ENCODE peak calls at places on chromosomes 3 and 15, in seven cellular contexts. P is breast epithelium; Y is left lung; O is lower lobe of right lung; U is thoracic aorta; M is CD8-positive, alpha-beta T cell; R is stomach. I is an unnamed sample.

GRCh38 chr3:5754602-5755001 is 567.1 kb downstream of the EDEM1 start:
- DNase-seq in Y (no peak), M (no peak), P (no peak), U (no peak), R (no peak), O (no peak), I (no peak)

GRCh38 chr3:48966876-48967361 is 23.1 kb upstream of the P4HTM start:
- DNase-seq in R (no peak), U (no peak), P (no peak), O (no peak), M (no peak), Y (no peak), I (no peak)

GRCh38 chr3:134315286-134316106 is 58.8 kb downstream of the AMOTL2 start:
- DNase-seq in O (no peak), M (no peak), R (no peak), P (no peak), U (peak; percentile 71), Y (peak; percentile 64), I (peak; percentile 75)

GRCh38 chr15:71114066-71114680 is 1.1 kb upstream of the THSD4 start:
- DNase-seq in U (no peak), Y (no peak), P (no peak), O (no peak), M (no peak), R (no peak), I (no peak)

GRCh38 chr15:101024111-101024695 is 105.0 kb downstream of the LRRK1 start:
- DNase-seq in R (peak; percentile 23), M (no peak), Y (peak; percentile 45), U (no peak), O (no peak), P (no peak), I (no peak)

GRCh38 chr15:87561641-87562040 is 694.9 kb downstream of the NTRK3 start:
- DNase-seq in P (no peak), R (no peak), O (no peak), Y (no peak), M (no peak), U (no peak), I (no peak)

GRCh38 chr15:73678498-73678897 is 5.7 kb upstream of the CD276 start:
- DNase-seq in P (no peak), R (no peak), U (no peak), Y (no peak), O (no peak), M (no peak), I (no peak)

GRCh38 chr3:151445283-151446001 is 15.4 kb downstream of the IGSF10 start:
- DNase-seq in U (no peak), Y (peak; percentile 38), O (no peak), R (no peak), M (no peak), P (no peak), I (no peak)

GRCh38 chr15:63858881-63859280 is 25.1 kb upstream of the HERC1 start:
- DNase-seq in R (no peak), Y (no peak), M (no peak), O (no peak), U (no peak), P (no peak), I (peak; percentile 48)

GRCh38 chr3:89113887-89114840 is 6.7 kb downstream of the EPHA3 start:
- DNase-seq in U (no peak), R (peak; percentile 63), O (peak; percentile 67), P (peak; percentile 55), M (no peak), Y (peak; percentile 60), I (peak; percentile 72)

GRCh38 chr3:48157215-48157840 is 30.9 kb downstream of the CDC25A start:
- DNase-seq in P (no peak), U (no peak), R (no peak), Y (no peak), M (no peak), O (peak; percentile 2), I (no peak)

GRCh38 chr3:146550743-146551510 is 6.5 kb upstream of the PLSCR1 start:
- DNase-seq in R (no peak), Y (no peak), O (no peak), U (no peak), P (no peak), M (no peak), I (no peak)

GRCh38 chr15:73225358-73226015 is 143.3 kb downstream of the HCN4 start:
- DNase-seq in U (no peak), Y (no peak), O (no peak), R (no peak), P (no peak), M (no peak), I (no peak)

GRCh38 chr15:75712668-75713337 is at the start of gene CSPG4:
- DNase-seq in Y (no peak), R (peak; percentile 57), P (no peak), O (no peak), U (no peak), M (no peak), I (peak; percentile 70)

GRCh38 chr3:14418670-14419250 is 16.4 kb downstream of the SLC6A6 start:
- DNase-seq in M (no peak), Y (peak; percentile 83), R (peak; percentile 67), U (no peak), P (no peak), O (peak; percentile 88), I (no peak)

GRCh38 chr3:195914648-195915473 is 6.5 kb upstream of the TNK2 start:
- DNase-seq in P (peak; percentile 96), U (peak; percentile 88), O (peak; percentile 95), R (peak; percentile 95), Y (peak; percentile 92), M (peak; percentile 91), I (peak; percentile 89)

GRCh38 chr3:52845691-52846426 is 11.0 kb upstream of the MUSTN1 start:
- DNase-seq in R (no peak), P (no peak), U (no peak), Y (no peak), O (no peak), M (no peak), I (peak; percentile 41)

GRCh38 chr15:98954411-98954810 is 53.2 kb downstream of the PGPEP1L start:
- DNase-seq in U (peak; percentile 82), M (no peak), R (no peak), P (peak; percentile 71), Y (no peak), O (no peak), I (peak; percentile 69)

GRCh38 chr15:60212536-60212935 is 185.2 kb downstream of the ANXA2 start:
- DNase-seq in P (no peak), M (no peak), O (no peak), R (no peak), Y (no peak), U (no peak), I (no peak)

GRCh38 chr3:129942296-129942695 is 32.2 kb upstream of the TRH start:
- DNase-seq in R (peak; percentile 54), M (no peak), Y (peak; percentile 50), U (no peak), O (peak; percentile 59), P (peak; percentile 63), I (peak; percentile 49)

GRCh38 chr3:154932633-154933032 is 147.5 kb upstream of the MME start:
- DNase-seq in U (no peak), O (no peak), M (no peak), P (no peak), Y (no peak), R (no peak), I (no peak)

GRCh38 chr15:88635343-88635742 is 3.5 kb upstream of the ISG20 start:
- DNase-seq in P (no peak), R (no peak), M (peak; percentile 34), O (no peak), U (no peak), Y (no peak), I (no peak)

GRCh38 chr3:186361612-186362408 is at the start of gene DGKG:
- DNase-seq in O (peak; percentile 80), M (no peak), U (no peak), Y (peak; percentile 66), R (peak; percentile 58), P (peak; percentile 51), I (peak; percentile 58)

GRCh38 chr15:31101262-31102048 is at the start of gene TRPM1:
- DNase-seq in U (no peak), R (no peak), Y (no peak), P (no peak), O (no peak), M (no peak), I (no peak)

DNA sequence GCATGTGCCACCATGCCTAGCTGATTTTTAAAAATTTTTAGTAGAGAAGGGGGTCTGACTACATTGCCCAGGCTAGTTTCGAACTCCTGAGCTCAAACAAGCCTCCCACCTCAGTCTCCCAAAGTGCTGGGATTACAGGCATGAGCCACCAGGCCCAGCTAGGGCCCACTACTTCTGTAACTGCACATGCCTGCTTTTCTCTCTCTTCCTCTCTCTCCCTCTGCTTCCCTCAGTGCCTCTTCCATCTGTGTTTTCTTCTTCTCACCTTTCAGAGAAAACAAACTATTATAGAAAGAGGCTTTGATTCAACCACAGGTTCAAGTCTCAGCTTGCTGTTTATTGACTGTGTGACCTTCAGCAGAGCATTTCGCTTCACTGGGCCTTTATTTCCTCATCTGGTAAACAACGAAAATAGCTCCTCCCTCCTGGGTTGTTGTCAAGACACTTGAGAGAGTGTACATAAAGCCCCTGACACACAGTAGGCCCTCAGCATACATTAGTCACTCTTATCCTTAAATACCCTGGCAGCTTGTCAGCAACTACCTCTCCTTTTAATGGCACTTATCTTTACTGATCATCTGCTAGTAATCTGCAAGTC is 10.2 kb downstream of the TADA3 start:
- DNase-seq in P (no peak), R (no peak), U (no peak), M (no peak), Y (no peak), O (no peak), I (no peak)
- H3K4me1 ChIP-seq in P (no peaks in the 10 kb centered on the region), R (no peaks in the 10 kb centered on the region), U (peaks cover 8% of the 10 kb centered on the region), M (peaks cover 43% of the 10 kb centered on the region), Y (peaks cover 53% of the 10 kb centered on the region), O (peaks cover 26% of the 10 kb centered on the region), I (peaks cover 9% of the 10 kb centered on the region)

GRCh38 chr3:42649783-42650182 is 3.7 kb upstream of the ZBTB47 start:
- DNase-seq in R (no peak), O (no peak), U (no peak), Y (no peak), M (no peak), P (no peak), I (no peak)

GRCh38 chr3:42653303-42653559 is 266 bp upstream of the ZBTB47 start:
- DNase-seq in P (no peak), R (no peak), O (no peak), U (no peak), Y (no peak), M (no peak), I (no peak)

GRCh38 chr3:42652611-42653302 is 740 bp upstream of the ZBTB47 start:
- DNase-seq in R (peak; percentile 81), O (peak; percentile 79), M (no peak), U (peak; percentile 46), Y (peak; percentile 82), P (peak; percentile 54), I (peak; percentile 55)

GRCh38 chr3:42652251-42652610 is 1.3 kb upstream of the ZBTB47 start:
- DNase-seq in P (no peak), O (no peak), U (no peak), Y (no peak), M (no peak), R (no peak), I (no peak)

GRCh38 chr3:42651248-42652091 is 2.0 kb upstream of the ZBTB47 start:
- DNase-seq in O (no peak), P (no peak), U (no peak), Y (no peak), M (no peak), R (no peak), I (no peak)
- H3K4me3 ChIP-seq in O (no peak overlapping the region), P (peak overlapping the region; percentile 97), U (peak overlapping the region; percentile 91), Y (no peak overlapping the region), M (no peak overlapping the region), R (peak overlapping the region; percentile 82), I (no peak overlapping the region)

GRCh38 chr3:171258316-171258715 is 201.9 kb downstream of the TNIK start:
- DNase-seq in P (no peak), U (no peak), R (no peak), M (no peak), O (no peak), Y (no peak), I (no peak)
- H3K4me1 ChIP-seq in P (no peaks in the 10 kb centered on the region), U (peaks cover 35% of the 10 kb centered on the region), R (peaks cover 3% of the 10 kb centered on the region), M (peaks cover 56% of the 10 kb centered on the region), O (peaks cover 12% of the 10 kb centered on the region), Y (peaks cover 5% of the 10 kb centered on the region), I (no peaks in the 10 kb centered on the region)

GRCh38 chr3:97820780-97821179 is 1.0 kb upstream of the CRYBG3 start:
- DNase-seq in Y (no peak), M (no peak), O (no peak), P (no peak), R (no peak), U (no peak), I (no peak)
- H3K4me3 ChIP-seq in Y (peak overlapping the region; percentile 78), M (peak overlapping the region; percentile 61), O (peak overlapping the region; percentile 92), P (peak overlapping the region; percentile 80), R (peak overlapping the region; percentile 92), U (peak overlapping the region; percentile 93), I (no peak overlapping the region)